ENCODE peak calls at places on chromosomes 5 and 9, in six cellular contexts. X is A549, C is endothelial cell of umbilical vein, R is HepG2, E is K562, I is GM12878. G is an unnamed sample.

GRCh38 chr9:104993291-104993963 is 65.5 kb upstream of the ABCA1 start:
- DNase-seq in I (no peak), E (no peak), X (no peak), C (peak), R (peak), G (peak)

GRCh38 chr9:101387871-101388506 is 3.2 kb upstream of the BAAT start:
- DNase-seq in X (no peak), R (peak), C (peak), E (no peak), I (no peak), G (peak)

GRCh38 chr9:81656004-81656403 is 33.3 kb downstream of the TLE1 start:
- DNase-seq in C (peak), X (no peak), I (peak), R (peak), E (no peak), G (no peak)

GRCh38 chr5:142426129-142426641 is 101.4 kb upstream of the SPRY4 start:
- DNase-seq in X (no peak), C (peak), E (no peak), R (no peak), I (no peak), G (peak)

GRCh38 chr9:134594376-134594941 is 47.1 kb upstream of the COL5A1 start:
- DNase-seq in R (no peak), X (no peak), I (no peak), E (no peak), C (no peak), G (no peak)

GRCh38 chr5:170630711-170631141 is 126.9 kb downstream of the KCNIP1 start:
- DNase-seq in R (no peak), I (no peak), X (no peak), C (no peak), E (peak), G (no peak)

GRCh38 chr5:96714951-96715451 is 52.8 kb downstream of the CAST start:
- DNase-seq in X (peak), E (no peak), R (peak), C (peak), I (no peak), G (peak)

GRCh38 chr9:93815135-93815534 is 140.0 kb downstream of the BARX1 start:
- DNase-seq in C (no peak), I (no peak), R (no peak), X (no peak), E (no peak), G (no peak)

GRCh38 chr5:34928267-34928666 is 1.1 kb upstream of the DNAJC21 start:
- DNase-seq in E (peak), R (no peak), C (no peak), I (no peak), X (no peak), G (peak)

GRCh38 chr9:91193658-91194391 is 167.9 kb downstream of the AUH start:
- DNase-seq in I (no peak), X (peak), E (peak), C (peak), R (peak), G (peak)

GRCh38 chr5:112616812-112617547 is 120.7 kb upstream of the APC start:
- DNase-seq in R (no peak), E (no peak), I (no peak), X (no peak), C (no peak), G (no peak)

GRCh38 chr5:9423611-9424010 is 122.3 kb downstream of the SEMA5A start:
- DNase-seq in X (no peak), E (no peak), I (no peak), C (no peak), R (no peak), G (no peak)

GRCh38 chr9:840343-840742 is 1.2 kb upstream of the DMRT1 start:
- DNase-seq in I (no peak), R (no peak), X (no peak), C (no peak), E (no peak), G (peak)
- TF ChIP-seq MYC in I (no peak), R (no peak), X (no peak), C (no peak), E (no peak), G (no peak)

GRCh38 chr5:3234566-3234965 is 361.1 kb upstream of the IRX1 start:
- DNase-seq in R (no peak), I (no peak), E (no peak), X (no peak), C (no peak), G (no peak)
- TF ChIP-seq MYC in R (no peak), I (no peak), E (no peak), X (no peak), C (no peak), G (no peak)

GRCh38 chr9:117414220-117414905 is 494 bp downstream of the ASTN2 start:
- DNase-seq in R (no peak), I (no peak), C (no peak), E (peak), X (no peak), G (no peak)

GRCh38 chr9:117412841-117413240 is 2.0 kb downstream of the ASTN2 start:
- DNase-seq in C (no peak), I (no peak), E (no peak), R (no peak), X (no peak), G (no peak)

GRCh38 chr9:117413346-117414219 is 1.3 kb downstream of the ASTN2 start:
- DNase-seq in I (no peak), R (no peak), C (no peak), X (no peak), E (no peak), G (no peak)

GRCh38 chr9:117411547-117411946 is 3.3 kb downstream of the ASTN2 start:
- DNase-seq in R (peak), X (peak), E (peak), C (no peak), I (no peak), G (peak)

GRCh38 chr9:117412006-117412715 is 2.7 kb downstream of the ASTN2 start:
- DNase-seq in C (no peak), I (no peak), E (no peak), X (no peak), R (no peak), G (no peak)
- TF ChIP-seq MYC in C (no peak), I (no peak), E (no peak), X (no peak), R (no peak), G (no peak)

DNA sequence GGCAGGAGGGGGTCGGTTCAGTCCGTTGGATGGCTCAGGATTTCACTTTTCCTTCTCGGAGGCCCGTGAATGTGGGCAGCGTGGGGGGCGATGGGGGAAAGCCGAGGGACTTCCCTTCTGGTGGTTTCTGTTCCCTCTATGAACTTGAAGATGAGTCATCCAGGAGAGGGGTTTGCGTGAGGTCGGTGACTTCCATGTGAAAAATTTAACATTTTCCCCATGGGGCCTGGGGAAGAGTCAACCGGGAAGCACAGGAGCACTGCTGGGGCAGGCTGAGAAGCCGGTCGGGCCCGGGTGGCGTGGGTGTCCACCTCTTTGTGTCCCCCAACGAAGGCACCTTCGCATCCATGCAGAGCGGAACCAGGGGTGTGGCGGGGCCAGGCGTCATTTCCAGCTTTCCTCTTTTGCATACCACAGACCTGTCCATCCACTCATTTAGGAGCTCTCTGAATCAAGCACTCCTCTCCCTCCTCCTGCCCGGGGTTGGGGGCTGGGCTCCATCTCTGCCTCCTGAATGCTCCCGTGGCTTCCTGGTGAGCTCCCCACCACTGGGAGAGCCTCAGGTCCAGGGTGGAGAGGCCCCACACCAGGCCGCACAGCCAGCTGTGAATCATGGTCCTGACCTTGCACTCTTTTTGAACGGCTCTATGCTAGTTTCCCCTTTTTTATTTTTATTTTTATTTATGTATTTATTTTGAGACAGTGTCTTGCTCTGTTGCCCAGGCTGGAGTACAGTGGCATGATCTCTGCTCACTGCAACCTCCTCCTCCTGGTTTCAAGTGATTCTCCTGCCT is 68.4 kb downstream of the ANKRD33B start:
- DNase-seq in C (no peak), R (no peak), X (no peak), E (no peak), I (peak), G (peak)
- TF ChIP-seq MYC in C (no peak), R (no peak), X (no peak), E (no peak), I (no peak), G (peak)

DNA sequence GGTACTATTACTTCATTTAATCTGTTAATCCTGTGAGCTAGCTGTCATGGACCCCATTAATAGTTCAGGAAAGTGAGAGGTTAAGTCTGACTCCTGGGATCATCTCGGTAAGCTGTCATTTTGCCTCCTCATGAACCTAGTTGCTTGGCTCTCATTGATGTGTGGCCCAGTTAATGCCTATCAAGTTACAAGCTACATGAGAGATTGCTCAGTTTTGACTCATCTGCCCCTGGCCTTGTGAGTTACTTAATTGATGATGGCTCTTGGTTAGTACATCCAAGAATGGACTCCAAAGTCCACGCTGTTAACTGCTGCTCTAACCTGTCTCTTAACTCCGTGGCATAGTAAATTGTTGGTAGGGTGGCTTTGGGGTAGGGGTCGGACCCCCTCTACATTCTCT is 23.9 kb downstream of the LARP1 start:
- DNase-seq in I (no peak), X (peak), C (no peak), R (peak), E (no peak), G (peak)
- TF ChIP-seq MYC in I (no peak), X (no peak), C (no peak), R (no peak), E (no peak), G (no peak)